ENCODE peak calls at places on chromosomes 4 and X, in nine cellular contexts. T is MM.1S, J is GM23338, Q is HCT116, O is hepatocyte, P is PC-3, X is SK-N-SH, G is neural progenitor cell, H is OCI-LY7. Y is an unnamed sample.

GRCh38 chr4:7703669-7704068 is 236.0 kb downstream of the AFAP1 start:
- DNase-seq in T (peak; percentile 38), J (no peak), Q (no peak), O (no peak), P (peak; percentile 42), X (no peak), G (no peak), H (no peak), Y (no peak)

GRCh38 chr4:78336093-78336943 is 215.3 kb upstream of the ANXA3 start:
- DNase-seq in T (no peak), J (peak; percentile 56), Q (no peak), O (peak; percentile 74), P (no peak), X (no peak), G (no peak), H (no peak), Y (peak; percentile 29)

GRCh38 chr4:74934016-74934821 is 1.3 kb downstream of the PARM1 start:
- DNase-seq in T (peak; percentile 53), J (peak; percentile 74), Q (no peak), O (peak; percentile 69), P (peak; percentile 53), X (peak; percentile 7), G (peak; percentile 78), H (no peak), Y (peak; percentile 57)

GRCh38 chrX:22192419-22193086 is 80.2 kb upstream of the CBLL2 start:
- DNase-seq in T (peak; percentile 43), J (peak; percentile 73), Q (peak; percentile 36), O (peak; percentile 75), P (peak; percentile 78), X (peak; percentile 47), G (peak; percentile 72), H (peak; percentile 25), Y (peak; percentile 62)

GRCh38 chr4:147060171-147060931 is 114.7 kb upstream of the TTC29 start:
- DNase-seq in T (no peak), J (no peak), Q (no peak), O (no peak), P (no peak), X (no peak), G (peak; percentile 73), H (no peak), Y (peak; percentile 67)

GRCh38 chr4:72670521-72670920 is 101.5 kb upstream of the ADAMTS3 start:
- DNase-seq in T (no peak), J (no peak), Q (no peak), O (no peak), P (no peak), X (no peak), G (no peak), H (no peak), Y (no peak)

GRCh38 chrX:2183193-2183725 is 317.5 kb downstream of the DHRSX start:
- DNase-seq in T (no peak), J (peak; percentile 19), Q (no peak), O (no peak), P (no peak), X (no peak), G (peak; percentile 5), H (no peak), Y (no peak)

GRCh38 chrX:44975666-44976263 is 102.8 kb downstream of the KDM6A start:
- DNase-seq in T (no peak), J (no peak), Q (no peak), O (no peak), P (no peak), X (no peak), G (no peak), H (peak; percentile 3), Y (peak; percentile 19)

GRCh38 chr4:103499094-103499493 is 220.7 kb downstream of the TACR3 start:
- DNase-seq in T (no peak), J (peak; percentile 24), Q (no peak), O (no peak), P (peak; percentile 5), X (no peak), G (no peak), H (no peak), Y (peak; percentile 58)

GRCh38 chr4:26484032-26484515 is 6.2 kb downstream of the CCKAR start:
- DNase-seq in T (no peak), J (no peak), Q (no peak), O (peak; percentile 29), P (no peak), X (no peak), G (no peak), H (no peak), Y (peak; percentile 38)

GRCh38 chr4:108590776-108591175 is 29.6 kb upstream of the RPL34 start:
- DNase-seq in T (no peak), J (no peak), Q (no peak), O (no peak), P (no peak), X (no peak), G (no peak), H (no peak), Y (peak; percentile 25)

GRCh38 chr4:75037253-75037652 is 104.3 kb downstream of the PARM1 start:
- DNase-seq in T (no peak), J (no peak), Q (no peak), O (no peak), P (no peak), X (no peak), G (no peak), H (no peak), Y (no peak)

GRCh38 chr4:169152899-169153298 is 117.9 kb downstream of the SH3RF1 start:
- DNase-seq in T (no peak), J (peak; percentile 55), Q (no peak), O (no peak), P (no peak), X (no peak), G (no peak), H (no peak), Y (no peak)

GRCh38 chr4:122346036-122346435 is 32.8 kb upstream of the ADAD1 start:
- DNase-seq in T (no peak), J (no peak), Q (no peak), O (no peak), P (peak; percentile 3), X (no peak), G (no peak), H (no peak), Y (peak; percentile 61)

GRCh38 chr4:76990288-76991080 is 40.9 kb downstream of the SEPTIN11 start:
- DNase-seq in T (no peak), J (no peak), Q (no peak), O (no peak), P (no peak), X (no peak), G (no peak), H (no peak), Y (peak; percentile 91)

GRCh38 chrX:120000490-120001246 is 57.1 kb upstream of the NKAP start:
- DNase-seq in T (no peak), J (peak; percentile 35), Q (no peak), O (peak; percentile 14), P (peak; percentile 55), X (no peak), G (peak; percentile 38), H (no peak), Y (peak; percentile 46)

GRCh38 chr4:112196446-112196845 is 35.1 kb upstream of the AP1AR start:
- DNase-seq in T (no peak), J (no peak), Q (no peak), O (no peak), P (no peak), X (no peak), G (peak; percentile 7), H (no peak), Y (no peak)

DNA sequence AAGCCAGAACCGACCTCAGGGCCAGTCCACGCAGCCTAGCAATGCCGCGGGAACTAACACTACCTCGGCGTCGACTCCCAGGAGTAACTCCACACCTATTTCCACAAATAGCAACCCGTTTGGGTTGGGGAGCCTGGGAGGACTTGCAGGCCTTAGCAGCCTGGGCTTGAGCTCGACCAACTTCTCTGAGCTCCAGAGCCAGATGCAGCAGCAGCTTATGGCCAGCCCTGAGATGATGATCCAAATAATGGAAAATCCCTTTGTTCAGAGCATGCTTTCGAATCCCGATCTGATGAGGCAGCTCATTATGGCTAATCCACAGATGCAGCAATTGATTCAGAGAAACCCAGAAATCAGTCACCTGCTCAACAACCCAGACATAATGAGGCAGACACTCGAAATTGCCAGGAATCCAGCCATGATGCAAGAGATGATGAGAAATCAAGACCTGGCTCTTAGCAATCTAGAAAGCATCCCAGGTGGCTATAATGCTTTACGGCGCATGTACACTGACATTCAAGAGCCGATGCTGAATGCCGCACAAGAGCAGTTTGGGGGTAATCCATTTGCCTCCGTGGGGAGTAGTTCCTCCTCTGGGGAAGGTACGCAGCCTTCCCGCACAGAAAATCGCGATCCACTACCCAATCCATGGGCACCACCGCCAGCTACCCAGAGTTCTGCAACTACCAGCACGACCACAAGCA is 907 bp downstream of the UBQLN2 start:
- DNase-seq in T (peak; percentile 22), J (peak; percentile 3), Q (no peak), O (peak; percentile 13), P (peak; percentile 44), X (peak; percentile 27), G (peak; percentile 39), H (peak; percentile 39), Y (peak; percentile 60)
- TF ChIP-seq EZH2phosphoT487 in T (no peak), J (no peak), Q (no peak), O (no peak), P (no peak), X (no peak), G (no peak), H (no peak), Y (no peak)

DNA sequence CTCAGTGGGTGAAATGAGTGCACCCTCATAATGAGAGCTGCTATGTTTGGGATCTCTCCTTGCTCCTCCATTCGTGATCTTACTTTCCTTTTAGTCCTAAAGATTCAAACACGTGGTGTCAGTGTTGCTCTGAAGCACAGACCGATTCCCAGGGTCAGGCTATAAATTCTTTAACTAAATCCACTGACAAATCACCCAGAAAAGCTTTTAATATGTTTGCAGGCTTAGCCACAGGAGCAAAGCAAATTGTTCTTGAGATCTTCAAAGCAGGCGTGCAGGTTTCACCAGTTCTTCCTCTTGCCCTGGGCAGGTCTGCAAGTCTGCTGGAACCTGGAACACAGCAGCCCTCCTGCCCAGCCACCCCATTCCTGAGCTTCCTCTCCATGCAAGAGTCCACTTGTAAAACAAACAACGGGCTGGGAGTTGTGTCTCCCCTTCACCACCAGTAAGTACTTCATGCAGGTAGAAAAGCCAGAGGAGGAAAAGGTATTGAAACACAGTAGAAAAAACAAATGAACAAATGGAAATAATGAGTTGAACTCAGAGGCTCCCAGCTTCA is 70.1 kb upstream of the ENPP6 start:
- DNase-seq in T (peak; percentile 75), J (peak; percentile 29), Q (no peak), O (peak; percentile 72), P (peak; percentile 73), X (no peak), G (peak; percentile 15), H (peak; percentile 55), Y (peak; percentile 60)
- TF ChIP-seq EZH2phosphoT487 in T (no peak), J (no peak), Q (no peak), O (no peak), P (no peak), X (no peak), G (no peak), H (no peak), Y (no peak)

GRCh38 chrX:75327607-75328006 is 53.7 kb downstream of the UPRT start:
- DNase-seq in T (no peak), J (no peak), Q (no peak), O (no peak), P (no peak), X (no peak), G (no peak), H (no peak), Y (no peak)
- TF ChIP-seq EZH2phosphoT487 in T (no peak), J (no peak), Q (no peak), O (no peak), P (no peak), X (no peak), G (no peak), H (no peak), Y (no peak)

DNA sequence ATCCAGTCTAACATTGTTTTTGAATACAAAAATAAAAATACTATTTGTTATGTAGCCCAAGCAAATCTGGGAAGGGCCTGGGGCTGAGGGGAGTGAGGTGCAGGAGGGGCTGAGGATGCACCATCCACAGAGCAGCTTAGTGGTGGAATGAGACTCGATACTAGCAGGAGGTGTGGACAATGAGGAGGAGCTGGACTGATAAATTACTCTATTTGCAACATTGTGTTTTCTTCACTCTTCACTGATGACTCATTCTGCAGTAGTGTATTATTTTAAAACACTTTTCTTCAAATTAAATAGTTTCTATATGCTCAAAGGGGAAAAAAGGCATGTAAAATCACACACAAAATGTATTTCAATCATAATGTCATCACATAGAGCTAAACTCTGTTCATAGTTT is 466.9 kb upstream of the CTSO start:
- DNase-seq in T (no peak), J (no peak), Q (no peak), O (no peak), P (no peak), X (no peak), G (no peak), H (no peak), Y (peak; percentile 61)
- TF ChIP-seq EZH2phosphoT487 in T (no peak), J (no peak), Q (no peak), O (no peak), P (no peak), X (no peak), G (no peak), H (no peak), Y (no peak)

Y was measured in GM23248.